ENCODE peak calls at places on chromosomes 3 and 15, in five cellular contexts. M is heart right ventricle, K is cardiac fibroblast, X is HepG2, D is astrocyte of the spinal cord. A is an unnamed sample.

GRCh38 chr3:66303556-66303955 is 82.8 kb downstream of the SLC25A26 start:
- DNase-seq in M (no peak), K (no peak), D (no peak), X (no peak), A (no peak)

GRCh38 chr3:178703268-178703975 is 167.2 kb downstream of the KCNMB2 start:
- DNase-seq in K (peak), X (no peak), D (peak), M (no peak), A (no peak)

GRCh38 chr3:46955801-46956259 is 20.7 kb downstream of the CCDC12 start:
- DNase-seq in X (no peak), M (no peak), K (no peak), D (no peak), A (no peak)

GRCh38 chr15:33988384-33988783 is 20.1 kb downstream of the CHRM5 start:
- DNase-seq in X (peak), M (no peak), D (no peak), K (no peak), A (no peak)

GRCh38 chr3:175989161-175989560 is 1130.0 kb downstream of the NAALADL2 start:
- DNase-seq in X (no peak), K (no peak), M (no peak), D (no peak), A (no peak)

GRCh38 chr15:84947947-84948830 is 33.5 kb upstream of the PDE8A start:
- DNase-seq in X (no peak), M (peak), D (peak), K (peak), A (no peak)

GRCh38 chr15:39406485-39406884 is 174.4 kb upstream of the THBS1 start:
- DNase-seq in D (no peak), X (no peak), M (no peak), K (no peak), A (no peak)

GRCh38 chr15:65393557-65393956 is 15.8 kb upstream of the IGDCC3 start:
- DNase-seq in X (no peak), M (no peak), K (no peak), D (no peak), A (no peak)

GRCh38 chr3:185071401-185071800 is 81.5 kb downstream of the C3orf70 start:
- DNase-seq in M (no peak), X (no peak), K (no peak), D (no peak), A (no peak)

GRCh38 chr15:63502843-63503738 is 1.3 kb upstream of the USP3 start:
- DNase-seq in X (peak), K (peak), D (peak), M (peak), A (no peak)

GRCh38 chr3:79473993-79474392 is 293.8 kb downstream of the ROBO1 start:
- DNase-seq in K (no peak), D (no peak), M (no peak), X (no peak), A (no peak)

GRCh38 chr3:143974877-143975238 is 3.2 kb downstream of the DIPK2A start:
- DNase-seq in X (no peak), K (no peak), D (peak), M (no peak), A (no peak)

GRCh38 chr3:194487289-194488006 is 646 bp upstream of the ATP13A3 start:
- DNase-seq in X (no peak), K (peak), M (peak), D (no peak), A (no peak)

GRCh38 chr15:96687388-96688107 is 357.0 kb downstream of the NR2F2 start:
- DNase-seq in X (no peak), M (no peak), K (no peak), D (no peak), A (no peak)

GRCh38 chr3:150775001-150775599 is 12.1 kb upstream of the SIAH2 start:
- DNase-seq in M (no peak), D (peak), K (no peak), X (no peak), A (no peak)

GRCh38 chr3:8650583-8651416 is 6.2 kb upstream of the SSUH2 start:
- DNase-seq in X (peak), K (peak), M (no peak), D (peak), A (no peak)

GRCh38 chr3:177050466-177051237 is 146.6 kb downstream of the TBL1XR1 start:
- DNase-seq in X (peak), K (peak), D (peak), M (no peak), A (no peak)

GRCh38 chr15:90930861-90931629 is 1.3 kb downstream of the HDDC3 start:
- DNase-seq in K (peak), X (no peak), D (no peak), M (no peak), A (no peak)

GRCh38 chr15:57527382-57528091 is 64.2 kb upstream of the MYZAP start:
- DNase-seq in D (peak), M (peak), K (peak), X (peak), A (no peak)

GRCh38 chr3:141051641-141052569 is 758 bp downstream of the SPSB4 start:
- DNase-seq in M (no peak), D (peak), K (peak), X (no peak), A (no peak)

GRCh38 chr15:98666841-98667240 is 18.5 kb downstream of the IGF1R start:
- DNase-seq in M (no peak), D (no peak), X (no peak), K (peak), A (no peak)

GRCh38 chr15:74314897-74315438 is 52.5 kb downstream of the CYP11A1 start:
- DNase-seq in D (peak), X (no peak), K (no peak), M (no peak), A (no peak)

GRCh38 chr3:191637611-191638010 is 176.6 kb downstream of the PYDC2 start:
- DNase-seq in D (no peak), M (no peak), K (no peak), X (no peak), A (no peak)

GRCh38 chr3:135106445-135106844 is 311.4 kb downstream of the EPHB1 start:
- DNase-seq in M (peak), K (peak), D (no peak), X (peak), A (no peak)

GRCh38 chr3:184239221-184239620 is 9.5 kb downstream of the ALG3 start:
- DNase-seq in M (no peak), X (no peak), D (no peak), K (no peak), A (no peak)

GRCh38 chr3:58329922-58330413 is 2.7 kb upstream of the PXK start:
- DNase-seq in X (no peak), M (no peak), K (no peak), D (no peak), A (no peak)

DNA sequence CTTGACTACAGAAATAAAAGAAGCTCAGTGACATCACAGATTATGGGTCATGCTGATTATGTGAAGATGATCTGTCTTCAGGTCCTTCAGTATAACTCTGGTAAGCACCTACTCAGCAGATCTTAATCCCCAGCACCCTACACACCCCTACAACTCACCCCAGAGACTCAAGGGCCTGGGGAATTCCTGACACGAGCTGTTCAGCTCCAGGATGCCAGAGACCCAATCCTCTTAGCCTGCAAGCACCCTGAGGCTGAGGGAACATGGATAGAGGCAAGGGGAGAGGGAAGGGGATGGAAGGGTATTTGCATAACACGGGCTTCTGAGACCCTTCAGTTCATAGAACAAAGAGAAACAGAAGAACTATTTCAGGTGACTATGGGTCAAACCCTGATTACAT is 13.0 kb downstream of the GLB1 start:
- DNase-seq in D (no peak), K (no peak), M (no peak), X (no peak), A (no peak)
- TF ChIP-seq CTCF in D (no peak), K (no peak), M (no peak), X (no peak), A (no peak)

GRCh38 chr3:72625616-72626337 is 222.5 kb downstream of the SHQ1 start:
- DNase-seq in D (no peak), K (peak), X (peak), M (no peak), A (no peak)
- TF ChIP-seq CTCF in D (no peak), K (no peak), X (no peak), M (no peak), A (no peak)

DNA sequence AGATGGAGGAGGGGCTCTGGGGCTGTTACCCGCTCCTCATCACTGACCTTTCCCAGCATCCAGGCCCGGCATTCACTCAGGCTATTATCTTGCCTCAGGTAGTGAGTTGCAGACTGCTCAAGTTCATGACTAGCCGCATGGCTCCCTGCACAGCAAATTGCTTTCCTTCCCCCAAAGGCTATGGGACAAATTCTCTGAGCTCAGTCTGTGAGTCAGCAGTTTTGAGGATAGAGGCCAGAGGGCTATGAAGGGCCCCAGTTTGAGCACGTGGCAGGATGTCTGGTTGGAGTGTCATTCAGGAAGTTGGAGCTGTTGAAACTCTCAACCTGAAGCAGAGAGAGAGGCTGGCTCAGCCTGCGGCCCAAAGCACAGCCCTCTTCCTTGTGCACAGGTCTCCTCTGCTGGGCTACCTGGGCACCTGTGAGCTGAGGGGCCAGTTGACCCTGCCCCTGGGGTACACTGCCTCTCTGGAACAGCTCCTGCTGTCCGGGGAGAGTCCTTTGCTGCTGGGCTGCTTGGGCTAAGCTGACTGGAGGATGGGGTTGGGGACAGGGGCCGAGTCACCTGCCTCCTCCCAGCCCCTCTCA is 7.9 kb downstream of the FAH start:
- DNase-seq in M (peak), D (peak), X (peak), K (peak), A (no peak)
- TF ChIP-seq CTCF in M (no peak), D (no peak), X (no peak), K (no peak), A (no peak)

GRCh38 chr15:41581110-41581509 is 22.1 kb downstream of the TYRO3 start:
- DNase-seq in M (no peak), D (no peak), X (no peak), K (no peak), A (no peak)
- TF ChIP-seq CTCF in M (no peak), D (peak), X (peak), K (peak), A (peak)

DNA sequence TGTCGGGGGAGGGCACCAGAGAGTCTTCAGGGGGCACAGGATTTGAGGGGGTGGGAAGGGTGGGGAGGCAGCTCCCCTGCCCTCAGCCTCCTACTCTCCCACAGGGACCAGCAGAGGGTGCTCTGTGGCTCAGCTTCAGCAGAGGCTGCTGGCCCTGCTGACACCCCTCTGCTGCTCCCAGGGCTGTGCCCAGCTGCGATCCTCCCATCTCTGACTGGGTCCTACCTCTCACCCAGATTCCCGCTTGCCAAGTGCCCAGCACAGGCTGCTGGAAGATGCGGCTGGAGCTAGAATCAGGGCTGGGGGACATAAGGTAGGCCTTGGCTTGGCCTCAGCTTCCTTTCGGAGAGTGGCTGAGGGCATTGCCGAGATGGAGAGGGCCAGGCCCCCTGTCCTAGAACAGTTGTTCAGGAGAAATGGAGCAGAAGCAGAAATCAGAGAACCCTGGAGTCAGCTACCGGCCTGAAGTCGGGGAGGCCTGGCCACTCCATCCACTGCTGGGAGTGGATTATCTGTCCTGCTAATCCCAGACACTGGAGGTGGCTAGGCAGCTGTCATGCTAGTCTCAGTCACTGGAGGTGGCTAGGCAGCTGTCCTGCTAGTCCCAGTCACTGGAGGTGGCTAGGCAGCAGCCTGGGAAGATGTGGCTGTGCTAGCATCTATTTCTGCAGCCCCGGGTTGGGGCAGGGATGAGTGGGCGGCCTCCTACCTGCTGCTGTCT is 3.9 kb downstream of the GRM2 start:
- DNase-seq in D (no peak), X (no peak), M (no peak), K (no peak), A (no peak)
- TF ChIP-seq CTCF in D (no peak), X (peak), M (no peak), K (peak), A (no peak)

GRCh38 chr3:35927441-35927840 is 288.1 kb downstream of the ARPP21 start:
- DNase-seq in K (no peak), X (no peak), D (no peak), M (no peak), A (no peak)
- TF ChIP-seq CTCF in K (no peak), X (no peak), D (no peak), M (no peak), A (no peak)

A was measured in type B pancreatic cell.